ENCODE peak calls at places on chromosomes 11 and 22, in four cellular contexts. One of them, this sample, is unnamed.

GRCh38 chr11:12276831-12277475 is 100.4 kb upstream of the PARVA start:
- DNase-seq in ACHN: no peak
- DNase-seq in lung: no peak
- DNase-seq in heart left ventricle: no peak
- DNase-seq in this sample: no peak

GRCh38 chr11:11987503-11988022 is 20.9 kb downstream of the DKK3 start:
- DNase-seq in heart left ventricle: no peak
- DNase-seq in lung: no peak
- DNase-seq in ACHN: peak; percentile 14
- DNase-seq in this sample: peak; percentile 22

GRCh38 chr22:22025320-22026156 is 43.0 kb upstream of the TOP3B start:
- DNase-seq in ACHN: no peak
- DNase-seq in heart left ventricle: no peak
- DNase-seq in lung: no peak
- DNase-seq in this sample: no peak

GRCh38 chr11:62712861-62713260 is 5.4 kb downstream of the GNG3 start:
- DNase-seq in heart left ventricle: no peak
- DNase-seq in ACHN: no peak
- DNase-seq in lung: no peak
- DNase-seq in this sample: no peak

GRCh38 chr11:26904114-26904513 is 89.8 kb upstream of the FIBIN start:
- DNase-seq in lung: no peak
- DNase-seq in heart left ventricle: no peak
- DNase-seq in ACHN: no peak
- DNase-seq in this sample: no peak

GRCh38 chr22:28282346-28282745 is 363.3 kb upstream of the PITPNB start:
- DNase-seq in lung: no peak
- DNase-seq in heart left ventricle: no peak
- DNase-seq in ACHN: no peak
- DNase-seq in this sample: no peak

GRCh38 chr11:86490582-86490981 is 115.9 kb downstream of the CCDC81 start:
- DNase-seq in ACHN: no peak
- DNase-seq in lung: no peak
- DNase-seq in heart left ventricle: no peak
- DNase-seq in this sample: no peak

GRCh38 chr11:119791701-119792151 is 62.7 kb upstream of the NECTIN1 start:
- DNase-seq in lung: no peak
- DNase-seq in heart left ventricle: no peak
- DNase-seq in ACHN: no peak
- DNase-seq in this sample: no peak

GRCh38 chr22:41998361-41999261 is at the start of gene WBP2NL:
- DNase-seq in ACHN: peak; percentile 82
- DNase-seq in lung: peak; percentile 90
- DNase-seq in heart left ventricle: peak; percentile 82
- DNase-seq in this sample: peak; percentile 63

GRCh38 chr11:130551388-130551787 is 102.9 kb downstream of the ADAMTS15 start:
- DNase-seq in heart left ventricle: no peak
- DNase-seq in lung: no peak
- DNase-seq in ACHN: no peak
- DNase-seq in this sample: peak; percentile 28

This sample was measured in foreskin melanocyte.